ENCODE peak calls at places on chromosome 4, in eight cellular contexts. U is stomach, G is body of pancreas, I is GM12892, M is adrenal gland, K is esophagus squamous epithelium, Z is heart left ventricle, A is tibial nerve. C is an unnamed sample.

GRCh38 chr4:173529505-173530325 is at the start of gene HAND2:
- DNase-seq in M (no peak), A (no peak), U (no peak), Z (peak; percentile 82), G (peak; percentile 60), K (no peak), I (no peak), C (no peak)

GRCh38 chr4:139550724-139551429 is 5.1 kb downstream of the SETD7 start:
- DNase-seq in Z (no peak), I (no peak), M (no peak), U (no peak), G (peak; percentile 62), K (no peak), A (no peak), C (no peak)

GRCh38 chr4:111930658-111931057 is 214.6 kb upstream of the FAM241A start:
- DNase-seq in U (no peak), A (no peak), Z (no peak), M (no peak), K (no peak), I (no peak), G (no peak), C (no peak)

GRCh38 chr4:187069398-187069797 is 345.7 kb upstream of the FAT1 start:
- DNase-seq in Z (no peak), U (no peak), K (no peak), A (peak; percentile 20), M (no peak), I (no peak), G (no peak), C (no peak)

GRCh38 chr4:143558823-143559756 is 45.6 kb downstream of the SMARCA5 start:
- DNase-seq in Z (peak; percentile 75), M (peak; percentile 68), U (peak; percentile 78), G (peak; percentile 92), I (peak; percentile 39), A (peak; percentile 20), K (no peak), C (peak; percentile 82)

GRCh38 chr4:114302472-114302871 is 296.1 kb upstream of the UGT8 start:
- DNase-seq in U (no peak), M (no peak), G (no peak), K (no peak), A (no peak), Z (no peak), I (no peak), C (no peak)

GRCh38 chr4:139144161-139144859 is 32.7 kb downstream of the ELF2 start:
- DNase-seq in U (peak; percentile 57), I (no peak), Z (no peak), K (no peak), M (peak; percentile 32), A (peak; percentile 27), G (peak; percentile 33), C (peak; percentile 63)

GRCh38 chr4:142361981-142362380 is 484.1 kb downstream of the INPP4B start:
- DNase-seq in M (no peak), A (no peak), I (no peak), U (no peak), K (no peak), G (no peak), Z (no peak), C (no peak)

GRCh38 chr4:113471141-113471860 is 290.2 kb downstream of the CAMK2D start:
- DNase-seq in A (no peak), I (no peak), M (no peak), U (no peak), K (no peak), G (no peak), Z (no peak), C (no peak)

GRCh38 chr4:80197601-80198444 is 520 bp downstream of the PRDM8 start:
- DNase-seq in G (no peak), I (no peak), K (no peak), Z (no peak), M (no peak), U (no peak), A (no peak), C (no peak)

GRCh38 chr4:80011636-80012236 is 61.3 kb downstream of the ANTXR2 start:
- DNase-seq in Z (no peak), K (no peak), M (no peak), G (no peak), U (no peak), A (no peak), I (no peak), C (no peak)

GRCh38 chr4:82753725-82754410 is 44.7 kb downstream of the SCD5 start:
- DNase-seq in G (peak; percentile 29), A (no peak), I (no peak), K (no peak), M (peak; percentile 52), Z (no peak), U (no peak), C (no peak)

GRCh38 chr4:845233-845835 is 19.4 kb upstream of the CPLX1 start:
- DNase-seq in Z (peak; percentile 33), M (peak; percentile 63), I (no peak), K (no peak), U (no peak), G (no peak), A (no peak), C (no peak)

GRCh38 chr4:152501846-152502536 is 33.9 kb downstream of the FBXW7 start:
- DNase-seq in A (no peak), G (no peak), I (no peak), U (no peak), Z (no peak), K (no peak), M (no peak), C (no peak)

GRCh38 chr4:152500798-152501434 is 35.0 kb downstream of the FBXW7 start:
- DNase-seq in U (peak; percentile 36), K (peak; percentile 1), Z (no peak), I (no peak), A (no peak), M (peak; percentile 70), G (peak; percentile 35), C (no peak)

GRCh38 chr4:152503606-152504290 is 32.1 kb downstream of the FBXW7 start:
- DNase-seq in U (no peak), A (no peak), K (no peak), Z (no peak), I (no peak), G (no peak), M (no peak), C (no peak)

GRCh38 chr4:152499322-152499721 is 36.6 kb downstream of the FBXW7 start:
- DNase-seq in K (no peak), A (no peak), U (no peak), Z (no peak), I (no peak), G (no peak), M (no peak), C (no peak)

DNA sequence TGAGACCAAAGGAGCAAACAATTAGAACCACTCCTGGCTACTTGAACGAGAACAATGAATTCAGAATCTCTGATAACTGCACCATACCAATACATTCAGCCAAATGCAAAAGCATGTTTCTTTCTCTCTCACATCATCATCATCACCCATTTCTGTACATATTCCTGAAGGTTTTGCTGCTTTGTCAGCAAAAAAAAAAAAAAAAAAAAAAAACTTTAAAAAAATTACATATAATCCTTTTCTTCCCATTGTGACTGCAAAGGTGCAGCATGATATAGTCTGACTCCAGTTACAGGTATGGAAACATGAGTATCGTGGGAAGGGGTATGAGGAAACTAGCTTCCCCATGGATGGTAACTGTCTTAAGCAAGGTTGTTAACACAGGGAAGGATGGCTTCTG is 35.6 kb downstream of the FBXW7 start:
- DNase-seq in K (no peak), A (no peak), U (no peak), I (no peak), G (no peak), Z (no peak), M (no peak), C (no peak)
- TF ChIP-seq POLR2A in K (no peak), A (no peak), U (no peak), I (no peak), G (no peak), Z (no peak), M (no peak), C (no peak)

GRCh38 chr4:7067523-7068278 is at the start of gene GRPEL1:
- DNase-seq in G (peak; percentile 100), I (peak; percentile 82), A (peak; percentile 100), Z (no peak), M (peak; percentile 100), K (peak; percentile 96), U (peak; percentile 100), C (peak; percentile 73)

GRCh38 chr4:7066493-7066892 is 1.4 kb downstream of the GRPEL1 start:
- DNase-seq in K (no peak), I (no peak), U (no peak), G (no peak), M (peak; percentile 21), Z (no peak), A (no peak), C (no peak)

GRCh38 chr4:7068883-7069282 is 1.0 kb upstream of the GRPEL1 start:
- DNase-seq in Z (no peak), A (no peak), K (no peak), M (no peak), G (no peak), I (no peak), U (no peak), C (no peak)

GRCh38 chr4:7067147-7067522 is 729 bp downstream of the GRPEL1 start:
- DNase-seq in Z (no peak), G (no peak), K (no peak), I (no peak), U (peak; percentile 51), A (no peak), M (peak; percentile 91), C (no peak)

GRCh38 chr4:7068279-7068842 is 497 bp upstream of the GRPEL1 start:
- DNase-seq in Z (peak; percentile 100), I (no peak), U (no peak), A (no peak), M (no peak), K (no peak), G (no peak), C (no peak)
- TF ChIP-seq POLR2A in Z (no peak), I (peak; percentile 81), U (no peak), A (no peak), M (no peak), K (no peak), G (no peak), C (no peak)

GRCh38 chr4:72568959-72569718 is at the start of gene ADAMTS3:
- DNase-seq in G (peak; percentile 74), K (no peak), Z (peak; percentile 77), M (peak; percentile 64), A (no peak), I (peak; percentile 25), U (peak; percentile 51), C (peak; percentile 52)
- TF ChIP-seq POLR2A in G (no peak), K (no peak), Z (no peak), M (no peak), A (no peak), I (no peak), U (no peak), C (no peak)

DNA sequence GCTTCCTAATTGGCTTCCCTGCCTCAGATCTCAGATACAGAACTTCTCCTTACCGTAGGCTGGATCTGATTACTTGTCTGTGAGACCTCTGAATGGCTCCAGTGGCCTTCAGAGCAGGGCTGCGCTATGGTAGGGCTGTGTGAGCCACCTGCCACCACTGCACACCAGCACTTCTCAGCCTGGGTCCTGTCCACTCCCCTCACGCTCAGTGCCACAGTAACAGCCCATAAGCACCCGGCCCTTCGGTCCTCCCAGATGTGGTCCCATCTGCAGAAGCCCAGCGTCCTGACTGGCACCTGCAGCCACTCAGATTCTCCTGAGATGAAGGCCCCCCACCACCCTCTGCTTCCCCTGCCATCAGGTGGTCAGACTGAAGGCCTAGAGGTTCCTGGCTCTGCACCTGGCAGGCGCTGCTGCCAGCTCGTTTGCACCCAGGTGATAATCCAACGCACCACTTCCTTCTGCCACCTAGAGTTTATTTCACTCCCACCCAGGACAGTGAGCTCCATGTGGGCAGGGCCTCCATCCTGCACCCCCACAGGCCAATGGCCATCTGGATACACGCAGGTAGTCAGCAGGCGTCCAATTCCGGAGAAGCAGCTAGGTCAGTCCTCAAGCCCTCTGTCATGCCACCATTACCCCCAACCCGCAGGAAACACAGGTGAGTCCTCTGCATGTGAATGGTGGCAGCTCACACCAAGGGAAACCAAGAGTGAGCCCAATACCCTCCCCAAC is 5.4 kb downstream of the WDR1 start:
- DNase-seq in U (no peak), G (no peak), Z (no peak), M (no peak), K (no peak), A (no peak), I (no peak), C (no peak)
- TF ChIP-seq POLR2A in U (no peak), G (no peak), Z (no peak), M (no peak), K (no peak), A (no peak), I (peak; percentile 44), C (no peak)